ENCODE peak calls at places on chromosomes 4 and X, in eight cellular contexts. Q is fibroblast of pulmonary artery; O is stomach; A is astrocyte of the spinal cord; N is CD8-positive, alpha-beta T cell; G is HepG2; D is AG04449; I is body of pancreas. W is an unnamed sample.

GRCh38 chr4:68732653-68733466 is 62.4 kb upstream of the UGT2B15 start:
- DNase-seq in I (peak; percentile 45), O (no peak), N (no peak), A (no peak), D (no peak), Q (no peak), G (peak; percentile 100), W (no peak)

GRCh38 chrX:30971761-30972603 is 82.9 kb upstream of the TAB3 start:
- DNase-seq in A (peak; percentile 51), Q (peak; percentile 55), N (peak; percentile 8), O (peak; percentile 35), D (no peak), G (peak; percentile 53), I (peak; percentile 47), W (peak; percentile 37)

GRCh38 chr4:18398661-18399060 is 377.1 kb upstream of the LCORL start:
- DNase-seq in N (no peak), A (no peak), O (no peak), Q (no peak), G (no peak), I (no peak), D (no peak), W (no peak)

GRCh38 chr4:83490876-83491450 is 6.1 kb upstream of the ABRAXAS1 start:
- DNase-seq in N (peak; percentile 11), A (peak; percentile 41), D (no peak), I (no peak), G (peak; percentile 34), Q (peak; percentile 56), O (no peak), W (no peak)

GRCh38 chr4:163344147-163345050 is 707 bp downstream of the NPY5R start:
- DNase-seq in O (no peak), A (peak; percentile 10), N (no peak), I (no peak), D (no peak), Q (no peak), G (no peak), W (no peak)

GRCh38 chr4:40323866-40324265 is 11.3 kb upstream of the CHRNA9 start:
- DNase-seq in O (no peak), N (no peak), I (no peak), D (no peak), A (no peak), G (no peak), Q (no peak), W (no peak)

GRCh38 chr4:114599231-114600065 is 841 bp downstream of the UGT8 start:
- DNase-seq in A (peak; percentile 10), I (peak; percentile 37), Q (no peak), G (no peak), N (peak; percentile 6), O (peak; percentile 43), D (no peak), W (peak; percentile 6)

GRCh38 chr4:139942284-139942683 is 211.7 kb downstream of the MAML3 start:
- DNase-seq in D (no peak), Q (no peak), N (no peak), A (no peak), G (no peak), O (no peak), I (no peak), W (no peak)

GRCh38 chr4:76585897-76586360 is 150.9 kb downstream of the SHROOM3 start:
- DNase-seq in N (peak; percentile 5), O (peak; percentile 95), A (peak; percentile 45), G (peak; percentile 7), I (peak; percentile 96), Q (peak; percentile 23), D (no peak), W (peak; percentile 95)

GRCh38 chr4:25481648-25482047 is 104.6 kb downstream of the ANAPC4 start:
- DNase-seq in I (no peak), Q (no peak), G (no peak), O (no peak), D (no peak), N (no peak), A (no peak), W (no peak)

GRCh38 chrX:37350034-37350365 is 836 bp downstream of the PRRG1 start:
- DNase-seq in N (no peak), I (peak; percentile 22), A (peak; percentile 15), G (peak; percentile 13), Q (peak; percentile 30), O (no peak), D (no peak), W (peak; percentile 12)

GRCh38 chrX:14641681-14642655 is 112.6 kb downstream of the GLRA2 start:
- DNase-seq in I (no peak), D (no peak), A (no peak), O (no peak), Q (no peak), G (no peak), N (no peak), W (no peak)

GRCh38 chrX:57899064-57899463 is 11.2 kb downstream of the ZXDA start:
- DNase-seq in I (no peak), D (no peak), O (no peak), G (no peak), N (no peak), Q (no peak), A (no peak), W (no peak)
- H3K4me3 ChIP-seq in I (no peak overlapping the region), D (no peak overlapping the region), O (no peak overlapping the region), G (no peak overlapping the region), N (no peak overlapping the region), Q (no peak overlapping the region), A (no peak overlapping the region), W (no peak overlapping the region)

GRCh38 chr4:118849867-118850812 is 14.2 kb upstream of the SEC24D start:
- DNase-seq in I (no peak), O (no peak), Q (peak; percentile 16), N (peak; percentile 36), A (peak; percentile 34), G (no peak), D (no peak), W (peak; percentile 54)
- H3K4me3 ChIP-seq in I (peak overlapping the region; percentile 9), O (peak overlapping the region; percentile 47), Q (peak overlapping the region; percentile 48), N (peak overlapping the region; percentile 63), A (peak overlapping the region; percentile 36), G (peak overlapping the region; percentile 47), D (peak overlapping the region; percentile 0), W (peak overlapping the region; percentile 75)

GRCh38 chrX:10047631-10048030 is 80.5 kb downstream of the CLDN34 start:
- DNase-seq in A (no peak), O (no peak), N (no peak), Q (no peak), D (no peak), G (no peak), I (no peak), W (no peak)
- H3K4me3 ChIP-seq in A (no peak overlapping the region), O (no peak overlapping the region), N (no peak overlapping the region), Q (no peak overlapping the region), D (no peak overlapping the region), G (no peak overlapping the region), I (no peak overlapping the region), W (no peak overlapping the region)

GRCh38 chrX:145816607-145817298 is 876 bp upstream of the SLITRK2 start:
- DNase-seq in N (no peak), Q (no peak), A (no peak), D (no peak), I (no peak), G (no peak), O (no peak), W (no peak)
- H3K4me3 ChIP-seq in N (no peak overlapping the region), Q (no peak overlapping the region), A (peak overlapping the region; percentile 33), D (no peak overlapping the region), I (no peak overlapping the region), G (no peak overlapping the region), O (no peak overlapping the region), W (no peak overlapping the region)

DNA sequence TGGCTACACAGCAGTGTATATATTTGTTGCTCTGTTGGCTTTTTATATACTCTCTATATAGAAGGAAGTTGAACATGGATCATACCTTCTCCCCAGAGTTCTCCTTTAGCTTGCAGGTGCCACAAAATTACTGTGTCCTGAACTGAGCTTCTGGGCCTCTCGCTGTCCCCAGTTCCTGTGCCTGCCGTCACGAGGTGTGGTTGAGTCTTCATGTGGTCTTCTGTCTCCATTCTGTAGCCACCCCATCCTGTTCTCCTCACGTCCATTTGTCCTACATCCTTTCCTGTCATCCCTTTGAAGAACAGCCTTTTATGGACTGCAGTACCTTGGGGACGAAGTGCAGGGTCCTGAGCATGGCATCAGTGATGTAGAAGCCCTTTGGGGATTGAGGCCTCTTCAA is 14.5 kb downstream of the TMEM131L start:
- DNase-seq in Q (no peak), A (no peak), D (no peak), O (no peak), I (no peak), N (no peak), G (no peak), W (no peak)
- H3K4me3 ChIP-seq in Q (no peak overlapping the region), A (no peak overlapping the region), D (no peak overlapping the region), O (no peak overlapping the region), I (no peak overlapping the region), N (no peak overlapping the region), G (no peak overlapping the region), W (no peak overlapping the region)

GRCh38 chr4:162265802-162266201 is 102.0 kb upstream of the FSTL5 start:
- DNase-seq in I (no peak), Q (no peak), G (no peak), A (no peak), N (no peak), O (no peak), D (no peak), W (no peak)
- H3K4me3 ChIP-seq in I (no peak overlapping the region), Q (no peak overlapping the region), G (no peak overlapping the region), A (no peak overlapping the region), N (no peak overlapping the region), O (no peak overlapping the region), D (no peak overlapping the region), W (no peak overlapping the region)

GRCh38 chr4:124401611-124402010 is 310.9 kb downstream of the ANKRD50 start:
- DNase-seq in I (no peak), Q (peak; percentile 34), A (no peak), N (no peak), D (no peak), G (no peak), O (no peak), W (no peak)

DNA sequence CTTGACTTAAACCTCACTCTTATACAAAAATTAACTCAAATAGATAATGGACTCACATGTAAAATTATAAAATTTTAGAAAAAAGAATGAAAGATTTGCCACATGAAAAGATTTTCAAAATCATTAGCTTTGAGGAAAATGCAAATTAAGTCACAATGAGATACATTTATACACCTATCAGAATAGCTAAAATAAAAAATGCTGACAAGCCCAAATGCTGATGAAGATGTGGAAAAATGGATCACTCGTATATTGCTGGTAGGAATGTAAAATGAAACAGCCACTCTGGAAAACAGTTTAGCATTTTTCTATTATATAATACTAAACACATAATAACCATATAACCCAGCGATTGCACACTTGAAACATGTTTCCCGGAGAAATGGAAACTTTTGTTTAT is 316.2 kb downstream of the ANKRD50 start:
- DNase-seq in G (no peak), I (no peak), O (no peak), Q (no peak), A (no peak), D (no peak), N (no peak), W (no peak)
- H3K4me3 ChIP-seq in G (no peak overlapping the region), I (no peak overlapping the region), O (no peak overlapping the region), Q (no peak overlapping the region), A (no peak overlapping the region), D (no peak overlapping the region), N (no peak overlapping the region), W (no peak overlapping the region)

W was measured in mammary epithelial cell.